ENCODE peak calls at places on chromosome 3, in ten cellular contexts. P is sciatic nerve; U is activated CD4-positive, alpha-beta memory T cell treated with anti-CD3 and anti-CD28 coated beads, Interleukin-2, amount 10 ng/mL, durations not matched to agents 7 days and 5 days; N is GM12892; Y is cardiac fibroblast; I is GM23338; J is Daoy; V is A549; S is effector CD4-positive, alpha-beta T cell; M is kidney tubule cell. B is an unnamed sample.

GRCh38 chr3:31027191-31027761 is 132.8 kb upstream of the GADL1 start:
- DNase-seq in P (no peak), U (no peak), S (no peak), J (no peak), N (no peak), M (no peak), V (no peak), I (no peak), Y (no peak), B (no peak)

GRCh38 chr3:67561995-67562394 is 92.4 kb downstream of the SUCLG2 start:
- DNase-seq in J (no peak), Y (no peak), V (no peak), M (no peak), P (no peak), U (no peak), S (no peak), N (no peak), I (no peak), B (no peak)

GRCh38 chr3:177935008-177935407 is 601.2 kb upstream of the KCNMB2 start:
- DNase-seq in J (no peak), I (no peak), Y (no peak), U (no peak), P (no peak), S (no peak), M (peak), N (no peak), V (no peak), B (no peak)

GRCh38 chr3:77079988-77080585 is 40.2 kb downstream of the ROBO2 start:
- DNase-seq in I (peak), U (no peak), M (no peak), J (no peak), P (no peak), V (no peak), N (no peak), S (no peak), Y (no peak), B (no peak)

GRCh38 chr3:171944109-171945016 is 95.0 kb upstream of the FNDC3B start:
- DNase-seq in M (no peak), S (no peak), P (no peak), I (no peak), V (no peak), J (no peak), N (no peak), Y (peak), U (no peak), B (peak)

GRCh38 chr3:50320853-50321145 is 1.7 kb downstream of the HYAL2 start:
- DNase-seq in S (no peak), I (no peak), N (no peak), J (no peak), U (no peak), V (no peak), Y (no peak), P (no peak), M (no peak), B (no peak)

GRCh38 chr3:171248426-171249115 is 211.6 kb downstream of the TNIK start:
- DNase-seq in I (no peak), J (no peak), U (no peak), V (no peak), S (no peak), Y (no peak), P (no peak), N (no peak), M (no peak), B (no peak)

GRCh38 chr3:140342668-140343067 is 335.2 kb upstream of the TRIM42 start:
- DNase-seq in U (no peak), I (no peak), S (no peak), J (peak), Y (no peak), P (no peak), M (no peak), V (no peak), N (no peak), B (no peak)

GRCh38 chr3:167483708-167484475 is 10.1 kb upstream of the SERPINI2 start:
- DNase-seq in N (no peak), I (no peak), S (no peak), P (no peak), J (no peak), Y (no peak), V (no peak), U (no peak), M (no peak), B (no peak)

GRCh38 chr3:171320721-171321120 is 139.5 kb downstream of the TNIK start:
- DNase-seq in J (no peak), I (no peak), P (no peak), U (no peak), Y (peak), M (no peak), N (no peak), S (no peak), V (no peak), B (no peak)

GRCh38 chr3:5766848-5767247 is 579.3 kb downstream of the EDEM1 start:
- DNase-seq in I (no peak), P (no peak), U (no peak), Y (no peak), J (no peak), V (no peak), N (no peak), M (no peak), S (no peak), B (no peak)

GRCh38 chr3:108234387-108234957 is 12.2 kb upstream of the IFT57 start:
- DNase-seq in J (no peak), P (no peak), I (no peak), Y (no peak), V (no peak), M (peak), U (no peak), S (no peak), N (no peak), B (no peak)

GRCh38 chr3:88101142-88101541 is 42.1 kb downstream of the ZNF654 start:
- DNase-seq in I (no peak), N (no peak), Y (no peak), P (no peak), M (no peak), V (no peak), S (no peak), J (no peak), U (no peak), B (no peak)

GRCh38 chr3:44995142-44995770 is 19.2 kb downstream of the EXOSC7 start:
- DNase-seq in I (no peak), U (no peak), J (peak), P (peak), N (no peak), Y (peak), S (no peak), V (no peak), M (peak), B (peak)

GRCh38 chr3:41598329-41598728 is 363.6 kb downstream of the ULK4 start:
- DNase-seq in N (no peak), S (no peak), V (no peak), J (no peak), I (no peak), P (no peak), M (no peak), U (no peak), Y (no peak), B (no peak)

GRCh38 chr3:71447803-71448202 is 135.7 kb downstream of the FOXP1 start:
- DNase-seq in V (no peak), N (no peak), M (peak), Y (no peak), J (peak), U (no peak), P (no peak), I (no peak), S (no peak), B (peak)

GRCh38 chr3:157832588-157832987 is 273.6 kb downstream of the SHOX2 start:
- DNase-seq in I (no peak), P (no peak), N (no peak), U (no peak), J (peak), V (no peak), Y (no peak), M (no peak), S (no peak), B (no peak)

GRCh38 chr3:93843981-93844380 is 129.7 kb downstream of the PROS1 start:
- DNase-seq in Y (peak), P (no peak), N (no peak), M (peak), J (peak), V (no peak), I (peak), S (no peak), U (no peak), B (peak)

GRCh38 chr3:64859625-64860590 is 172.1 kb upstream of the ADAMTS9 start:
- DNase-seq in P (no peak), M (peak), I (no peak), V (no peak), U (no peak), Y (peak), J (peak), N (no peak), S (no peak), B (no peak)

GRCh38 chr3:48432411-48433371 is 2.8 kb upstream of the PLXNB1 start:
- DNase-seq in N (peak), U (no peak), P (peak), M (peak), Y (no peak), V (no peak), S (no peak), J (no peak), I (peak), B (no peak)

GRCh38 chr3:42205800-42206514 is 60.0 kb downstream of the CCK start:
- DNase-seq in U (no peak), M (no peak), N (peak), V (no peak), J (no peak), S (no peak), I (peak), P (no peak), Y (no peak), B (no peak)

GRCh38 chr3:14410501-14411165 is 8.2 kb downstream of the SLC6A6 start:
- DNase-seq in J (peak), I (no peak), N (no peak), Y (peak), U (peak), V (peak), M (peak), S (no peak), P (no peak), B (peak)

GRCh38 chr3:169769287-169770181 is at the start of gene ACTRT3:
- DNase-seq in M (peak), N (peak), J (no peak), I (peak), Y (peak), U (peak), P (peak), V (peak), S (peak), B (peak)

B was measured in kidney glomerular epithelial cell.